ENCODE peak calls at places on chromosomes 6 and 20, in ten cellular contexts. S is fibroblast of pulmonary artery, D is mammary epithelial cell, N is Caco-2, P is astrocyte of the cerebellum, W is K562, K is cardiac muscle cell, T is Peyer's patch, B is psoas muscle, H is WERI-Rb-1. R is an unnamed sample.

GRCh38 chr6:100344761-100345160 is 120.0 kb downstream of the SIM1 start:
- DNase-seq in S (peak), D (no peak), N (no peak), P (no peak), W (no peak), K (no peak), T (no peak), B (no peak), H (no peak), R (no peak)

GRCh38 chr6:108635505-108636226 is 74.9 kb downstream of the FOXO3 start:
- DNase-seq in S (no peak), D (peak), N (no peak), P (no peak), W (no peak), K (no peak), T (no peak), B (no peak), H (peak), R (no peak)

GRCh38 chr6:37314803-37315515 is 38.8 kb upstream of the RNF8 start:
- DNase-seq in S (peak), D (peak), N (peak), P (no peak), W (peak), K (peak), T (no peak), B (no peak), H (peak), R (peak)

GRCh38 chr6:104940881-104941693 is 15.8 kb upstream of the LIN28B start:
- DNase-seq in S (peak), D (peak), N (no peak), P (peak), W (peak), K (peak), T (no peak), B (peak), H (peak), R (peak)

GRCh38 chr6:145964948-145965366 is 799 bp upstream of the SHPRH start:
- DNase-seq in S (no peak), D (no peak), N (peak), P (no peak), W (peak), K (no peak), T (no peak), B (no peak), H (no peak), R (no peak)

GRCh38 chr6:151478670-151479069 is 15.1 kb upstream of the CCDC170 start:
- DNase-seq in S (no peak), D (no peak), N (no peak), P (no peak), W (no peak), K (no peak), T (no peak), B (no peak), H (no peak), R (no peak)

GRCh38 chr20:62953839-62954703 is 1.6 kb downstream of the SLC17A9 start:
- DNase-seq in S (peak), D (no peak), N (no peak), P (no peak), W (no peak), K (peak), T (peak), B (peak), H (no peak), R (peak)

GRCh38 chr20:436476-436875 is 25.9 kb downstream of the TBC1D20 start:
- DNase-seq in S (no peak), D (no peak), N (no peak), P (no peak), W (no peak), K (no peak), T (no peak), B (no peak), H (no peak), R (no peak)

GRCh38 chr6:161618816-161619454 is 345.1 kb upstream of the AGPAT4 start:
- DNase-seq in S (peak), D (peak), N (peak), P (peak), W (peak), K (peak), T (no peak), B (no peak), H (peak), R (peak)

GRCh38 chr6:140566706-140567330 is 1192.4 kb upstream of the CITED2 start:
- DNase-seq in S (peak), D (peak), N (no peak), P (peak), W (no peak), K (peak), T (no peak), B (no peak), H (no peak), R (peak)

GRCh38 chr6:28977351-28978136 is 27.6 kb downstream of the ZNF311 start:
- DNase-seq in S (peak), D (peak), N (no peak), P (no peak), W (no peak), K (no peak), T (no peak), B (peak), H (no peak), R (peak)

GRCh38 chr20:44721785-44722054 is 6.6 kb downstream of the CCN5 start:
- DNase-seq in S (no peak), D (no peak), N (no peak), P (no peak), W (no peak), K (no peak), T (no peak), B (no peak), H (no peak), R (no peak)

GRCh38 chr6:166275714-166276166 is 32.5 kb downstream of the PRR18 start:
- DNase-seq in S (peak), D (peak), N (peak), P (peak), W (peak), K (peak), T (peak), B (peak), H (peak), R (peak)

GRCh38 chr6:89989742-89990141 is 95.5 kb downstream of the GJA10 start:
- DNase-seq in S (peak), D (no peak), N (no peak), P (peak), W (no peak), K (no peak), T (no peak), B (no peak), H (no peak), R (peak)

GRCh38 chr6:160010067-160010466 is 41.2 kb downstream of the IGF2R start:
- DNase-seq in S (peak), D (no peak), N (no peak), P (peak), W (no peak), K (no peak), T (no peak), B (peak), H (no peak), R (peak)

GRCh38 chr20:50655325-50655880 is 35.9 kb downstream of the RIPOR3 start:
- DNase-seq in S (peak), D (no peak), N (peak), P (no peak), W (no peak), K (no peak), T (no peak), B (peak), H (no peak), R (peak)

GRCh38 chr6:36050947-36051710 is 23.5 kb downstream of the MAPK14 start:
- DNase-seq in S (no peak), D (no peak), N (no peak), P (no peak), W (no peak), K (peak), T (no peak), B (peak), H (no peak), R (no peak)
- H3K4me3 ChIP-seq in S (no peak), D (no peak), N (no peak), P (no peak), W (no peak), K (no peak), T (no peak), B (no peak), H (no peak), R (no peak)

DNA sequence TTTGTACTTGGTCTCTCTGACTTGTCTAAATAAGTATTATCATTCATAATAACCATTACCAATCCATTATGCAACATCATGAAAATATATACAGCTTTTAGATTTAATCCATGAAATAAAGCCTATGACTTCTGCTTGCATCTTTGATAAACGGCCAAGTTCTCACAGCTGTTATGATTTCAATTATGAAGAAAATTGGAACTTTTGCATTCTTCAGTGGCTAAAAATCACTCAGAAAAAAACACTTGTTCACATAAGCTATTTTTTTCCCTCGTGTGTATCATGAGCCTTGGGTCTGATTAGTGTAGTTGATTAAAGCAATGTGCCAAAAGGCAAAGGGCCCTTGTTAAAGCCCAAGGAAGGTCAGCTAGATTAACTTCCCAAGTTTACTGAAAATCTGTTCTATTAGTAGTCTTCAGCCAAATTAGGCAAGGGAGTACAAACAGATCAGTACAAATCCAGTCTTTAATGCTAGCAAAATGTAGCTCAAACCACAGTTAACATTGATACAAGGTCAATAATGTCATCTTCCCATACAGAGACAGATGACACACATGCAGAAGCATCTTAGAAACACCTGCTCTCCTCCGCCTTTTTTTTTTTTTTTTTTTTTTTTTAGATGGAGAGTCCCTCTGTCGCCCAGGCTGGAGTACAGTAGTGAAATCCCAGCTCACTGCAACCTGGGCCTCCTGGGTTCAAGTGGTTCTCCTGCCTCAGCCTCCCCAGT is 69.9 kb downstream of the SGK1 start:
- DNase-seq in S (no peak), D (no peak), N (no peak), P (no peak), W (no peak), K (no peak), T (no peak), B (no peak), H (no peak), R (no peak)
- H3K4me3 ChIP-seq in S (no peak), D (no peak), N (no peak), P (no peak), W (no peak), K (no peak), T (no peak), B (no peak), H (no peak), R (no peak)

DNA sequence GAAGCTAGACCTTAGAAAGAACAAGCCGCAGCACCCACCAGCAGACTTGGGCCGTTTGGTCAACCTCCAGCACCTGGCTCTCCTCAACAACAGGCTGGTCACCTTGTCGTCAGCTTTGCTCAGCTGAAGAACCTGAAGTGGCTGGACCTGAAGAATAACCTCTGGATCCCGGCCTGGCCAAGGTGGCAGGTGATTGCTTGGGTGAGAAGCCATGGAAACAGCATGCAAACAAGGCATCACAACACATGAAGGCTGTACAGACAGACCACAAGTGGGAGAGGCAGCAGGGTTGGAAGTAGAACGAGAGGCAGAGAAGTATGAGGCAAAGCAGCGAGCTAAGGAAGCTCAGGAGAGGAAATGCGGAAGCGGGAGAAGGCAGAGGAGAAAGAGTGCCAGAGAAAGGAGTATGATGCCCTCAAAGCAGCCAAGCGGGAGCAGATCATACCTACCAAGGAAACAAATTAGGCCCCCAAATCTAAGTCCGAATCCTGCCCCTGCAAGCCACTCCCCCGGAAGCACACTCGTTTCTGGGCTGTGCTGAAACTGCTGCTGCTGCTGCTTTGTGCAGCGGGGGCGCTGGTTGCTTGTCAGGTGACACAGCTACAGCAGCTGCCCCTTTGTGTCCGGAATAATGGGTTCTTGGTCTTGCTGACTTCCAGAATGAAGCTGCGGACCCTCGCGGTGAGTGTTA is 121.6 kb upstream of the LGSN start:
- DNase-seq in S (no peak), D (no peak), N (peak), P (no peak), W (peak), K (peak), T (no peak), B (no peak), H (no peak), R (no peak)
- H3K4me3 ChIP-seq in S (no peak), D (no peak), N (peak), P (no peak), W (peak), K (no peak), T (no peak), B (no peak), H (no peak), R (no peak)

GRCh38 chr20:43533060-43533459 is 25.6 kb downstream of the L3MBTL1 start:
- DNase-seq in S (no peak), D (no peak), N (no peak), P (no peak), W (no peak), K (no peak), T (no peak), B (no peak), H (no peak), R (no peak)

GRCh38 chr20:43534791-43535350 is 24.0 kb upstream of the SGK2 start:
- DNase-seq in S (no peak), D (no peak), N (no peak), P (no peak), W (no peak), K (no peak), T (no peak), B (no peak), H (no peak), R (no peak)

GRCh38 chr20:43535370-43536004 is 23.3 kb upstream of the SGK2 start:
- DNase-seq in S (no peak), D (no peak), N (no peak), P (no peak), W (no peak), K (no peak), T (no peak), B (no peak), H (no peak), R (no peak)

GRCh38 chr20:43532416-43533055 is 25.0 kb downstream of the L3MBTL1 start:
- DNase-seq in S (no peak), D (no peak), N (no peak), P (no peak), W (no peak), K (no peak), T (no peak), B (no peak), H (no peak), R (no peak)

GRCh38 chr20:43534016-43534415 is 24.8 kb upstream of the SGK2 start:
- DNase-seq in S (no peak), D (no peak), N (no peak), P (no peak), W (no peak), K (no peak), T (no peak), B (no peak), H (no peak), R (no peak)
- H3K4me3 ChIP-seq in S (no peak), D (no peak), N (no peak), P (no peak), W (no peak), K (no peak), T (no peak), B (no peak), H (no peak), R (no peak)

GRCh38 chr6:164039954-164040375 is 625.4 kb downstream of the QKI start:
- DNase-seq in S (peak), D (peak), N (no peak), P (no peak), W (peak), K (no peak), T (peak), B (peak), H (no peak), R (peak)
- H3K4me3 ChIP-seq in S (peak), D (no peak), N (no peak), P (no peak), W (peak), K (no peak), T (no peak), B (peak), H (no peak), R (peak)

GRCh38 chr20:56816349-56816748 is 187.2 kb downstream of the TFAP2C start:
- DNase-seq in S (no peak), D (no peak), N (no peak), P (no peak), W (no peak), K (no peak), T (no peak), B (no peak), H (no peak), R (peak)

GRCh38 chr20:56826306-56826970 is 197.3 kb downstream of the TFAP2C start:
- DNase-seq in S (no peak), D (no peak), N (no peak), P (no peak), W (no peak), K (no peak), T (no peak), B (no peak), H (no peak), R (no peak)

GRCh38 chr20:56817780-56818675 is 188.9 kb downstream of the TFAP2C start:
- DNase-seq in S (no peak), D (no peak), N (no peak), P (no peak), W (no peak), K (no peak), T (no peak), B (no peak), H (no peak), R (no peak)

GRCh38 chr20:56815796-56816195 is 186.7 kb downstream of the TFAP2C start:
- DNase-seq in S (no peak), D (no peak), N (no peak), P (no peak), W (no peak), K (no peak), T (no peak), B (no peak), H (no peak), R (no peak)

GRCh38 chr20:56820984-56821383 is 191.9 kb downstream of the TFAP2C start:
- DNase-seq in S (no peak), D (no peak), N (no peak), P (no peak), W (no peak), K (no peak), T (no peak), B (no peak), H (no peak), R (no peak)
- H3K4me3 ChIP-seq in S (no peak), D (no peak), N (no peak), P (no peak), W (no peak), K (no peak), T (no peak), B (no peak), H (no peak), R (no peak)

DNA sequence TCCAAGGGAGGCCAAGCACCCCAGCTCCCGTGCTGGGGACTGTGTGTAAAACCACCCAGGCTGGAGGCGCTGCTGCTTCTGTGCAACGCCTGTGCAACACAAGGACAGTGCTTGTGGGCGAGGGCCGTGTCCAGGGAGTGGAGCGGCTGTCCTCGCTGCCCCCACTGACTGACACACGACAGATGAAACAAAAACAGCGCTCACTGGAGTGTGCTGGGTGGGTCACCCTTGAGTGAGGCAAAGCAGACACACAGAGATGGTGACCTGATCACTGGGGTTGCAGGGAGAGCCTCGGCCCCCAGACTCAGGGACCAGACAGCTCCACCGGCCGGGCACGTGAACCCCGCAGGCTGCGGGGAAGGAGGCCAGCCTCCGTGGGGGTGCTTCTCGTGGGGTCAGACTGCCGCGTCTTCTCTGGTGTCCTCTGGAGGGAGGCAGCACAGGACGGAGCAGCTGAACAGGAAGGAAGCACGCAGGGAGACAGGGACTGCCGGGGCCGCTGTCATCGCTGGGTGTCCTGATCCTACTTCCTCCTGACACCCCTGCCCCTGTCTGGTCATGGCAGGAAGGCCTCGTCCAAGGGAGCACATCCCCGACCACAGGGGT is 76.0 kb upstream of the CST7 start:
- DNase-seq in S (no peak), D (no peak), N (no peak), P (no peak), W (no peak), K (no peak), T (no peak), B (no peak), H (no peak), R (no peak)
- H3K4me3 ChIP-seq in S (no peak), D (no peak), N (no peak), P (no peak), W (no peak), K (no peak), T (no peak), B (no peak), H (no peak), R (no peak)

GRCh38 chr6:2857185-2857579 is 15.5 kb upstream of the SERPINB1 start:
- DNase-seq in S (no peak), D (no peak), N (no peak), P (no peak), W (no peak), K (no peak), T (no peak), B (no peak), H (no peak), R (no peak)
- H3K4me3 ChIP-seq in S (no peak), D (no peak), N (no peak), P (no peak), W (peak), K (no peak), T (no peak), B (no peak), H (no peak), R (no peak)

GRCh38 chr20:32404017-32404416 is 45.9 kb downstream of the ASXL1 start:
- DNase-seq in S (no peak), D (no peak), N (no peak), P (no peak), W (peak), K (no peak), T (no peak), B (no peak), H (no peak), R (no peak)
- H3K4me3 ChIP-seq in S (no peak), D (no peak), N (no peak), P (no peak), W (no peak), K (no peak), T (no peak), B (no peak), H (no peak), R (no peak)

GRCh38 chr20:36542516-36543186 is 1.3 kb downstream of the MYL9 start:
- DNase-seq in S (no peak), D (no peak), N (no peak), P (no peak), W (no peak), K (no peak), T (no peak), B (peak), H (no peak), R (no peak)
- H3K4me3 ChIP-seq in S (peak), D (no peak), N (peak), P (peak), W (no peak), K (peak), T (peak), B (peak), H (no peak), R (peak)